ENCODE peak calls at places on chromosomes 11 and 22, in five cellular contexts. C, X, G, Y and I are unnamed samples.

GRCh38 chr11:119513141-119513805 is 90.3 kb upstream of the THY1 start:
- DNase-seq in C (no peak), X (no peak), G (no peak), Y (no peak), I (no peak)

GRCh38 chr11:46120361-46120710 is 918 bp downstream of the PHF21A start:
- DNase-seq in C (no peak), X (no peak), G (peak; percentile 40), Y (no peak), I (no peak)

GRCh38 chr22:20206709-20207215 is 55.9 kb upstream of the CCDC188 start:
- DNase-seq in C (no peak), X (peak; percentile 17), G (no peak), Y (no peak), I (peak; percentile 78)

GRCh38 chr11:7418061-7418460 is 67.2 kb upstream of the OLFML1 start:
- DNase-seq in C (no peak), X (no peak), G (no peak), Y (no peak), I (no peak)

GRCh38 chr22:44410396-44411056 is 87.5 kb downstream of the RTL6 start:
- DNase-seq in C (no peak), X (no peak), G (no peak), Y (no peak), I (no peak)

GRCh38 chr11:98725471-98725870 is 295.3 kb upstream of the CNTN5 start:
- DNase-seq in C (no peak), X (no peak), G (no peak), Y (no peak), I (no peak)

GRCh38 chr11:61650781-61651571 is 29.2 kb upstream of the DAGLA start:
- DNase-seq in C (peak; percentile 62), X (no peak), G (no peak), Y (peak; percentile 62), I (no peak)

GRCh38 chr11:74449369-74449931 is 17.9 kb downstream of the KCNE3 start:
- DNase-seq in C (peak; percentile 74), X (peak; percentile 74), G (peak; percentile 26), Y (no peak), I (no peak)

GRCh38 chr11:109221190-109221589 is 200.8 kb upstream of the C11orf87 start:
- DNase-seq in C (no peak), X (no peak), G (no peak), Y (no peak), I (no peak)

GRCh38 chr11:64296830-64297721 is 3.1 kb upstream of the CATSPERZ start:
- DNase-seq in C (no peak), X (no peak), G (no peak), Y (peak; percentile 67), I (no peak)

DNA sequence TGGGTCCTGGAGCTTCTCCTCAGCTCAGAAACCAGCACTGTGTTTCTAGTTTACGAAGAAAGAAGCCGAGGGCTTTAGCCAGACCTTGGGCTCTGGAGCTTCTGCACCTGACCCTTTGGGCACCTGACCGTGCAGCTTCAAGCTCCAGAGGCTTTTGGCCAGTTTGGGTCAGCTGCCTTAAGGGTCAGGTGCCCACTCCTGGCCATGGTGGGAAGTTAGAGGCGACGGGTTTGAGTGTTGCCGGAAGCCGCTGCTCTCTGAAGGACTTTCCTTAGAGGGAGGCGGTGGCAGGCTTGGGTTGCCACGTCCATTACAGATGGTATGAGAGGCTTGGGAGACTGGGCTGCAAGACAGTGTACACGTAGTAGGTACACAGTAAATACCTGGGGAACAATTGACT is 52.3 kb downstream of the PISD start:
- DNase-seq in C (peak; percentile 42), X (no peak), G (no peak), Y (no peak), I (no peak)
- H3K4me1 ChIP-seq in C (peaks cover 12% of the 10 kb centered on the region), X (no peaks in the 10 kb centered on the region), G (no peaks in the 10 kb centered on the region), Y (no peaks in the 10 kb centered on the region), I (no peaks in the 10 kb centered on the region)

GRCh38 chr11:34564807-34565241 is 51.2 kb upstream of the ELF5 start:
- DNase-seq in C (no peak), X (no peak), G (no peak), Y (no peak), I (no peak)
- H3K4me3 ChIP-seq in C (no peak overlapping the region), X (no peak overlapping the region), G (no peak overlapping the region), Y (no peak overlapping the region), I (no peak overlapping the region)

GRCh38 chr22:37568448-37569008 is 8.2 kb downstream of the CDC42EP1 start:
- DNase-seq in C (no peak), X (no peak), G (no peak), Y (no peak), I (no peak)

GRCh38 chr22:37569009-37569920 is 9.0 kb downstream of the CDC42EP1 start:
- DNase-seq in C (no peak), X (no peak), G (no peak), Y (no peak), I (peak; percentile 87)

GRCh38 chr22:37571258-37571991 is 8.5 kb downstream of the LGALS2 start:
- DNase-seq in C (peak; percentile 73), X (peak; percentile 57), G (no peak), Y (no peak), I (no peak)

GRCh38 chr22:37570661-37570976 is 9.3 kb downstream of the LGALS2 start:
- DNase-seq in C (no peak), X (no peak), G (no peak), Y (no peak), I (no peak)

GRCh38 chr22:37569921-37570660 is 9.8 kb downstream of the LGALS2 start:
- DNase-seq in C (peak; percentile 85), X (no peak), G (no peak), Y (no peak), I (peak; percentile 79)
- TF ChIP-seq POLR2A in C (peak; percentile 5), X (no peak), G (no peak), Y (no peak), I (no peak)

GRCh38 chr11:58576792-58577440 is 1.3 kb upstream of the LPXN start:
- DNase-seq in C (no peak), X (peak; percentile 23), G (no peak), Y (no peak), I (peak; percentile 44)

GRCh38 chr11:58575377-58576020 is at the start of gene LPXN:
- DNase-seq in C (no peak), X (no peak), G (no peak), Y (no peak), I (no peak)

GRCh38 chr11:58577441-58578135 is 1.3 kb upstream of the ZFP91 start:
- DNase-seq in C (peak; percentile 84), X (no peak), G (no peak), Y (peak; percentile 74), I (no peak)

GRCh38 chr11:58574851-58575250 is 805 bp downstream of the LPXN start:
- DNase-seq in C (no peak), X (no peak), G (no peak), Y (no peak), I (no peak)

DNA sequence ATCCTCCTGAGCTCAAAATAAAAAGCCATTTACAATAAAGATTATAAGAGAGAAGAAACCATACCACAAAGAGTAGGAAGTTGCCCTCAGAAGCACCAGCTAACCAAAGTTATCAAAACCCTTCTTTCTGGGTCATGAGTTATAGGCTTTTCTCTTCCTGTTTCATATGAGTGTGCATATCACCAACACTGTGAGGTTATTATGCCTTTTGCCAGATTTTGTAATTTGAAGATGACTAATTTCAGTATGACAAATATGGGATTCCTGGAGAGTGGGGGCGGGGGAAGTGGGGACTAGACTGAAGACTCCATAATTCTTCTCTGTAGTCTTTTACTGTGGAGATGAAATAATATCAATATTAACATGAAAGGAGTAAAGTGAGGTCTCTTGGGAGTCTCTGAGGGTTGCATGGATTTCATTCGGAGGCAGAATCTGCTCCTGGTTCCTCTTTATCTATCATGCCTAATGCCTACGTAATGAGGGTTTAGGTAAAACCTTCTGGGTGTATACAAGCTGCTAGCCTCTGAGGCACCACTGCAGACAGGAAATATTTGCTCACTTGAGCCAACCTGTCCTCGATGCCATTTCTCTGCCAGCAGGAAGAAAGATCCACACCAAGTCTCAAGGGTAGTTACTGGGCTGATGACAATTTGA is 2.1 kb downstream of the LPXN start:
- DNase-seq in C (peak; percentile 81), X (peak; percentile 54), G (peak; percentile 50), Y (no peak), I (peak; percentile 62)
- H3K4me1 ChIP-seq in C (peaks cover 47% of the 10 kb centered on the region), X (peaks cover 44% of the 10 kb centered on the region), G (no peaks in the 10 kb centered on the region), Y (peaks cover 2% of the 10 kb centered on the region), I (no peaks in the 10 kb centered on the region)

GRCh38 chr11:56543157-56543556 is at the start of gene OR5M11:
- DNase-seq in C (no peak), X (no peak), G (no peak), Y (no peak), I (no peak)

GRCh38 chr11:56545531-56545930 is 2.5 kb upstream of the OR5M11 start:
- DNase-seq in C (no peak), X (no peak), G (no peak), Y (no peak), I (no peak)

DNA sequence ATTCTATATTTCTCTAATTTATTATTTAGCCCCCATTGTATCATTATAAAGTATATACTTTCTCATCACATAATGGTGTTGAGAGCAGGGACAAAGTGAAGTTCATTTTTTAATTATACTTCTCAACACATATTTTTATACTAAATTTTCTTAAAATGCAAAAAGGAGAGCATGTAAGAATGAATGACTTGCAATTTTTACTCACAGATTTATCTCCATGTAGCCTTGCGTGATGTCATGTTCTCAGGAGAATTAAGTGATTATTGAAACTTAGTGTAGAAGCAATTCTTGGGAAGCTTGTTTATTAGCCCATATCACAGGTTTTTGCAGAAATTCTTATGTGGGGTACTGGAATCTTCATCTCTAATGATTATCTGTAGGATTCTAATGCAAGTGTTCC is 682 bp upstream of the OR5M11 start:
- DNase-seq in C (no peak), X (no peak), G (no peak), Y (no peak), I (no peak)
- H3K4me3 ChIP-seq in C (no peak overlapping the region), X (no peak overlapping the region), G (no peak overlapping the region), Y (no peak overlapping the region), I (no peak overlapping the region)

GRCh38 chr22:31488346-31488883 is 1.2 kb downstream of the EIF4ENIF1 start:
- DNase-seq in C (no peak), X (no peak), G (no peak), Y (no peak), I (no peak)

GRCh38 chr22:31488988-31489617 is 539 bp downstream of the EIF4ENIF1 start:
- DNase-seq in C (peak; percentile 60), X (peak; percentile 21), G (peak; percentile 21), Y (peak; percentile 73), I (peak; percentile 58)

GRCh38 chr22:31490496-31490925 is 869 bp upstream of the EIF4ENIF1 start:
- DNase-seq in C (peak; percentile 79), X (peak; percentile 58), G (no peak), Y (peak; percentile 50), I (peak; percentile 47)

GRCh38 chr22:31491218-31491962 is 1.7 kb upstream of the EIF4ENIF1 start:
- DNase-seq in C (no peak), X (no peak), G (no peak), Y (no peak), I (no peak)

DNA sequence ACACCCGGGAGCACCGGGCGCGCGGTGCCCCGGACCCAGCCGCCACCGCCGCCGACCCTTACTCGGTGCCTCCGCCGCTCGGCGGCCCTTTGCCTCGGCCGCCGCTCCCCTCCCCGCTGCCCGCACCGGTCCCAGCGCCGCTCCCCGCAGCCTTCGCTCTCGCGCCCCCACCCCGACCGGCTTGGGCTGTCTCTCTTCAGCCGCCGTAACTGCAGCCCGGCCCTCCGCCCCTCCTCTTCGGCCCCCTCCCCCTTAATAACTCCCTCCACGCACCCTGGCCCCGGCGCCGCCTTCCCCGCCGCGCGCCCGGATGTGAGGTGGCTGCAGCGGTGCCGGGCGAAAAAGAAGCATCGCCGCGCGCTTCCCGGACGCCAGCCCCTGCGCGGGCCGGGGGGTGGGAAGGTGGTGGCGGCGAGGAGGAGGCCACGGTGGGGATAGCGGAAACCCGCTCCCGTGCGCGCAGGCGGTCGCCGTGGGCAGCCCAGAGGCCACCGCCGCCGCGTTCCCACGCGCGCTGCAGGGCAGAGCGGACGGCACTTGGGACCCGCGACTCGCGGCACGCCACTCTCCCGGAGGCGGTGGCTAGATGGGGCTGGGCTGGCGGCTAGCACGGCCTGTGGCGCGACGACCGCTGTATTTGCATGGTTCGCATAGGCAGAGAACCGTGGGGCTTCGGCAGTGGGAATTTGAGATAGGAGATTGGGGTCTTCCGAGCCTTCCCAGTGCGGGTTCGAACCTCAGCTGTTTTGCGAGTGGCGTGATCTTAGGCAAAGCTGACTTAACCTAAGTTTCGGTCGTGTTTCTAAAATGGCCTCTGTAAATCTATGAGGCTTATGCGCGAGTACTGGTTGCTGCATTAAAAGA is at the start of gene EIF4ENIF1:
- DNase-seq in C (peak; percentile 92), X (peak; percentile 80), G (peak; percentile 85), Y (peak; percentile 83), I (peak; percentile 91)
- TF ChIP-seq POLR2A in C (peak; percentile 80), X (peak; percentile 43), G (peak; percentile 67), Y (no peak), I (peak; percentile 74)